ENCODE peak calls at places on chromosomes 7 and 10, in four cellular contexts. P is cardiac muscle cell, J is left ventricle myocardium inferior, G is prostate gland. L is an unnamed sample. For H3K4me1 and H3K36me3, the result is how much of the 10 kb centered on the place peaks cover.

GRCh38 chr7:27095050-27095896 is 527 bp downstream of the HOXA1 start:
- DNase-seq in J (no peak), P (no peak), G (no peak), L (no peak)

GRCh38 chr10:42637142-42637541 is 1.2 kb downstream of the ZNF33B start:
- DNase-seq in P (no peak), G (no peak), J (no peak), L (no peak)

GRCh38 chr10:102621418-102622325 is 22.6 kb upstream of the TRIM8 start:
- DNase-seq in P (no peak), G (peak), J (no peak), L (no peak)

GRCh38 chr10:84329094-84329611 is 764 bp downstream of the CCSER2 start:
- DNase-seq in P (peak), J (no peak), G (no peak), L (no peak)

GRCh38 chr7:30983042-30983913 is 19.5 kb downstream of the GHRHR start:
- DNase-seq in G (peak), J (peak), P (peak), L (no peak)

GRCh38 chr7:150351587-150352194 is 10.3 kb upstream of the RARRES2 start:
- DNase-seq in J (no peak), P (no peak), G (no peak), L (no peak)

GRCh38 chr7:117484988-117485655 is 5.3 kb downstream of the CFTR start:
- DNase-seq in G (no peak), J (no peak), P (no peak), L (no peak)

GRCh38 chr10:101367569-101368453 is 13.8 kb downstream of the BTRC start:
- DNase-seq in P (no peak), J (no peak), G (no peak), L (no peak)

GRCh38 chr7:139918488-139918887 is 89.4 kb downstream of the TBXAS1 start:
- DNase-seq in J (peak), P (peak), G (no peak), L (no peak)

GRCh38 chr10:16186564-16186963 is 250.2 kb upstream of the PTER start:
- DNase-seq in G (no peak), J (no peak), P (no peak), L (no peak)

GRCh38 chr7:87059525-87060287 is at the start of gene ELAPOR2:
- DNase-seq in G (peak), J (peak), P (peak), L (peak)

GRCh38 chr7:128869138-128869943 is 6.7 kb downstream of the ATP6V1F start:
- DNase-seq in P (peak), G (peak), J (peak), L (no peak)

GRCh38 chr7:134254311-134254710 is 62.4 kb downstream of the SLC35B4 start:
- DNase-seq in J (no peak), G (no peak), P (no peak), L (no peak)

GRCh38 chr10:79097021-79097695 is 28.4 kb downstream of the ZMIZ1 start:
- DNase-seq in P (no peak), J (no peak), G (no peak), L (no peak)

GRCh38 chr10:131655101-131655849 is 245.5 kb upstream of the PPP2R2D start:
- DNase-seq in J (no peak), P (peak), G (no peak), L (no peak)

GRCh38 chr7:18278306-18278705 is 217.2 kb upstream of the HDAC9 start:
- DNase-seq in J (no peak), P (no peak), G (no peak), L (no peak)

GRCh38 chr7:1848013-1848640 is 178.1 kb downstream of the ELFN1 start:
- DNase-seq in G (no peak), J (peak), P (no peak), L (no peak)

GRCh38 chr10:98045785-98046389 is 15.5 kb upstream of the CRTAC1 start:
- DNase-seq in J (no peak), P (peak), G (peak), L (no peak)

GRCh38 chr7:143974457-143974856 is 19.8 kb downstream of the OR2F1 start:
- DNase-seq in G (peak), P (no peak), J (no peak), L (no peak)

GRCh38 chr10:1402821-1403507 is 334.4 kb downstream of the ADARB2 start:
- DNase-seq in G (no peak), J (no peak), P (no peak), L (no peak)

GRCh38 chr7:158282461-158283001 is 305.1 kb downstream of the PTPRN2 start:
- DNase-seq in G (no peak), J (no peak), P (no peak), L (no peak)

GRCh38 chr7:148712610-148713330 is 14.1 kb downstream of the CUL1 start:
- DNase-seq in P (no peak), J (no peak), G (no peak), L (no peak)

GRCh38 chr7:148718431-148718830 is 19.7 kb downstream of the CUL1 start:
- DNase-seq in J (no peak), P (no peak), G (no peak), L (no peak)

GRCh38 chr7:148717266-148717793 is 18.6 kb downstream of the CUL1 start:
- DNase-seq in J (no peak), G (no peak), P (no peak), L (no peak)

GRCh38 chr7:148714498-148714897 is 15.8 kb downstream of the CUL1 start:
- DNase-seq in J (no peak), P (no peak), G (no peak), L (no peak)

GRCh38 chr7:148715027-148715426 is 16.3 kb downstream of the CUL1 start:
- DNase-seq in P (no peak), J (no peak), G (no peak), L (no peak)
- H3K4me1 ChIP-seq in P (under half), J (half or more), G (under half), L (under half)

DNA sequence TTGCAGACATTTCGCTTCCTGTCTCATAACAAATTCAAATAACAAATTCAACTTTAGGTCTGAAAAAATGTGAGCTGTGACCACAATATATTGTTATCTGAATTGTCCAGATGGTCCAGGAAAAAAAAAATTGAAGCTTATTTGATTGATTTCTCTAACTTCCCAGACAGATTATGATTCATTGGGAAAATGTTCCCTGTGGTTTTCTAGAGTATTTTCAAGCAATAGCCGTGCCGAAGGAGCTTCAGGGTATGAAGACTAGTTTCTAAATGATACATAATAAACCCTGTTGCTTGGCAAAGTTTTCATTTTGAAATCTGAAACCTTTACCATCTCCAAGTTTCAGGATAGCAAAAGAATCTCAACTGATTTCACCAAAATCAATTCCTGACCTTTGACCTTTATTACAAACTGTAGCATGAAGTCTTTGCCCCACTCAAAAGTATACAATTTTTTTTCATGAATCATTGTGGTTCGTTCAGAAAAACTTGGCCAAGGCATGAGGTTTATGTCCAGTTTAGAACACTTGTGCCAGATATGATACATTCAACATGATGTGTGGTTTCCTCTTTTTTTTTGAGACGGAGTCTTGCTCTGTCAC is 109.9 kb downstream of the JCAD start:
- DNase-seq in G (no peak), P (no peak), J (no peak), L (no peak)
- H3K27ac ChIP-seq in G (peak), P (no peak), J (peak), L (peak)

GRCh38 chr7:5217851-5218331 is 27.9 kb downstream of the WIPI2 start:
- DNase-seq in G (no peak), J (no peak), P (no peak), L (no peak)
- H3K36me3 ChIP-seq in G (under half), J (half or more), P (under half), L (under half)

DNA sequence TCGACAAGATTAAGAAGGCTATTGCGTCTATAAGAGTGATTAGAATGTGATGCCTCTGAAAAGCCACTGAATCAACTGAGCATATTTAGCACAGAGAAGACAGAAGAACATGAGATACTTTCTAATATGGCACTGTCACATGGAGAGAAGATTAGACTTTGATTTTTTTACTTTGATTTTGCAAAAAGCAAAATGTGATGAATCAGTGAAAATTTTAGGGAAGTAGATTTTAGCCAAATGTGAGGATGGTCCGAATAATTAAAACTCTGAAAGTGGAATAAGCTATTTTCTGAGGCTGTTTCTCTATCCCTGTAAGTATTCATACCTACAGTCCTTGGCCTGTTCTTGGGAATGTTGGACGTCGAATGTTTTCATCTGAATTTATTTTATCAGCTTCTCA is 11.8 kb downstream of the MDFIC start:
- DNase-seq in J (no peak), G (no peak), P (no peak), L (no peak)
- H3K4me1 ChIP-seq in J (half or more), G (under half), P (under half), L (under half)

GRCh38 chr10:121910673-121911420 is 17.0 kb downstream of the ATE1 start:
- DNase-seq in G (no peak), P (no peak), J (no peak), L (no peak)
- H3K27ac ChIP-seq in G (peak), P (no peak), J (peak), L (no peak)

DNA sequence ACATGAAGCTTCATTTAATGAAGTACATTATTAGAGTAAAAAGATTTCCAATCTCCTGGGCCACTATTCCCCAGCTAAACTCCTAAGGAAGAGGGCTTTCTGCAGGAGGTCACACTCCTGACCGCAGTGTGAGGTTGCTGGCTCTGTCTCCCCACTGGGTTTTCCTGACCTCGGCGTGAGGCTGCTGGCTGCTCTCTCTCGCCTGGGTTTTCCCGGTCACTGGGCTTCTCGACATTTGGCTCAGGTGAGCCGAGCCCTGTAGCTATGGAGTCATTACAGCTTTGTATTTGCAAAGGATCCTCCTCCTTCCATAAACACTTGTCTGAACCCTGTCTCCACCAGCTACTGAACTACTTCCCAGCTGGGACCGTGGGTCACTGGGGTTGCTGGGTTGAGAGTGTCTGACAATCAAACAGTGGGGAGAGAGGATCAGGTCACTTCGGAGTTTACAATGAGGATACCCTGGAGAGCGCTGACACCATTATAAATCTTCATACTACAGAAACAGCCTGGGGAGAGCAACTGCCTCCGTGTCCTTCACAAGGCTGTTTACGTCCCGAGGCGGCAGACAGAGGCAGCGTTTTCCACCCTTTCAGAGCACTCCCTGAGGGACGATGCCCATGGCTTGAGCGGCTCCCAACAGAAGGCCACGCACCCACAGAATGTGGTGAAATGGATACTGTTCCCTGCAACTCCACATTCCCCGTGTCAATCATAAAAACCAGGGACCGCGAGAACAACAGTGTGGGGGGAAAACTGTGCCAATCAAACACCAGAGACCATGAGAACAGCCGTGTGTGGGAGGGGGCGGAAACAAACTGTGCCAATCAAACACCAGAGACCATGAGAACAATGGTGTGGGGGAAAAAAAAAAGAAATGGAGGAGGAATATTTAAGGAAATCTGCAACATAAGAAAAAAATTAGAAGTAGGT is 226.2 kb downstream of the ZMYND11 start:
- DNase-seq in G (no peak), P (peak), J (no peak), L (no peak)
- H3K36me3 ChIP-seq in G (under half), P (under half), J (half or more), L (under half)

DNA sequence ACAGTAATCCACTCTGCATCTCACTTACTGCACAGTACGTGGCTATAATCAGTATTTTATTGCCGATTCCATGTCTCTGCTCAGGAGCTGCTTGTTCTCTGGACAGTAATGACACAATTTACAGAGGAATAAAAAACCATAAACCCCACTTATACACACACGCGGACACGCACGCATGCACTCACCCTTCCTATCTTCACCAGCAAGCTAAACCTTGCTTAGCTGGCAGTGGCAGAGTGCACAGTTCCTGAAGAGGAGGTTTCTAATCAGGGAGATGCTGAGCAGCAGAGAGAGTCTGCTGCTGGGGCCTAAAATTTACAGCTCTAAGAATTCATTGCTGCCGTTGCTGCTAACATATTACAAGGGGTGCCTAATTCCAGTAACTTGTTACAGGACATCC is 66.3 kb downstream of the SND1 start:
- DNase-seq in G (no peak), P (no peak), J (no peak), L (no peak)
- H3K4me1 ChIP-seq in G (under half), P (under half), J (under half), L (under half)

GRCh38 chr10:92238062-92238585 is 52.8 kb downstream of the CPEB3 start:
- DNase-seq in J (no peak), G (no peak), P (no peak), L (no peak)

GRCh38 chr10:92240289-92241157 is 50.4 kb downstream of the CPEB3 start:
- DNase-seq in G (peak), P (peak), J (no peak), L (no peak)

GRCh38 chr10:92239600-92240288 is 51.1 kb downstream of the CPEB3 start:
- DNase-seq in P (peak), G (peak), J (peak), L (no peak)

GRCh38 chr10:92239185-92239599 is 51.7 kb downstream of the CPEB3 start:
- DNase-seq in P (peak), G (peak), J (no peak), L (no peak)

DNA sequence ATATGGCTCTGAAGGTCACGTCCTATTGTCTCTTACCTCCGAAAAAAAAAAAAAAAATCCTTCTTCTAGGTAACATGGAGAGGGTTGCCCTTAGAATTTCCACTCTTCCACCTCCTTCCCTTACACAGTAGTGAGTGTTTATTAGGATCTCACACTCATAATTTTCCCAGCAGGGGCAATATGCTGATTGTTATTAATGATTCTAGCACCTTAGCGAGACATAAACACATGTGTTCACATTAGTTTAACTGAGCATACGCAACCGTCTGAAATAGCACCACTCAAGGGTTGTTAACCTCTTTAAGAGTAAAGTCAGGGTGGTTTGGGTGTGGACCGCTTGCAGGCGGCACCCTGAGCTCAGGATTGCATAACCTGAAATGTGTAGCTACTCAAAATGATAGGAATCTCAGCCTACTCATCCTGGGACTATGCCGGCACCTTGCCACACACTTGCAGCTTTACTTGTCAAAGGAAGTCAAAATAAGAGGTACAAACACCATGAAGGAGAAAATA is 52.2 kb downstream of the CPEB3 start:
- DNase-seq in P (no peak), G (peak), J (no peak), L (no peak)
- H3K27ac ChIP-seq in P (peak), G (peak), J (peak), L (peak)

GRCh38 chr7:102468416-102469350 is 3.9 kb downstream of the LRWD1 start:
- DNase-seq in J (no peak), P (no peak), G (no peak), L (no peak)
- H3K36me3 ChIP-seq in J (under half), P (under half), G (under half), L (under half)

GRCh38 chr10:31947144-31947926 is 18.7 kb upstream of the ARHGAP12 start:
- DNase-seq in P (no peak), J (no peak), G (peak), L (no peak)
- H3K4me1 ChIP-seq in P (under half), J (under half), G (under half), L (under half)